ENCODE peak calls at places on chromosomes 11 and 22, in four cellular contexts. I, Q, W and F are unnamed samples.

GRCh38 chr11:116829525-116830183 is at the start of gene APOC3:
- DNase-seq in I (no peak), Q (no peak), W (no peak), F (no peak)

GRCh38 chr11:72696866-72697428 is 22.7 kb upstream of the PDE2A start:
- DNase-seq in I (no peak), Q (no peak), W (peak), F (no peak)

GRCh38 chr22:25076281-25076680 is 123.4 kb upstream of the CRYBB3 start:
- DNase-seq in I (no peak), Q (no peak), W (no peak), F (no peak)

GRCh38 chr11:78063440-78064181 is at the start of gene THRSP:
- DNase-seq in W (no peak), Q (no peak), I (no peak), F (no peak)

GRCh38 chr11:11608783-11609232 is 13.0 kb downstream of the GALNT18 start:
- DNase-seq in W (peak), Q (peak), I (peak), F (no peak)

GRCh38 chr11:19259487-19260345 is 19.0 kb upstream of the E2F8 start:
- DNase-seq in I (peak), Q (peak), W (peak), F (peak)

GRCh38 chr22:50199251-50199721 is 1.5 kb upstream of the SELENOO start:
- DNase-seq in Q (no peak), W (no peak), I (no peak), F (no peak)

GRCh38 chr11:14700593-14700992 is 57.0 kb downstream of the PDE3B start:
- DNase-seq in I (no peak), W (no peak), Q (no peak), F (no peak)

GRCh38 chr11:119207300-119207570 is 1.1 kb downstream of the CBL start:
- DNase-seq in I (peak), Q (no peak), W (no peak), F (no peak)

GRCh38 chr22:40241200-40241763 is 63.6 kb downstream of the TNRC6B start:
- DNase-seq in I (no peak), W (no peak), Q (no peak), F (no peak)

GRCh38 chr11:72179049-72179803 is 12.7 kb upstream of the FOLR1 start:
- DNase-seq in Q (no peak), W (no peak), I (no peak), F (no peak)

GRCh38 chr11:68049509-68050370 is 10.9 kb downstream of the TCIRG1 start:
- DNase-seq in I (no peak), W (no peak), Q (no peak), F (no peak)

GRCh38 chr11:128054323-128054910 is 532.9 kb downstream of the ETS1 start:
- DNase-seq in W (no peak), I (peak), Q (no peak), F (no peak)

GRCh38 chr11:1194231-1194976 is 28.5 kb upstream of the MUC5B start:
- DNase-seq in Q (no peak), I (no peak), W (no peak), F (no peak)

GRCh38 chr22:37638351-37639069 is 959 bp upstream of the SH3BP1 start:
- DNase-seq in I (no peak), W (no peak), Q (no peak), F (no peak)

GRCh38 chr22:37634505-37635002 is 4.9 kb upstream of the SH3BP1 start:
- DNase-seq in W (no peak), Q (no peak), I (no peak), F (no peak)

GRCh38 chr22:37635157-37635556 is 4.3 kb upstream of the SH3BP1 start:
- DNase-seq in I (no peak), W (no peak), Q (no peak), F (no peak)

GRCh38 chr22:37636949-37637273 is 2.6 kb upstream of the SH3BP1 start:
- DNase-seq in Q (no peak), I (no peak), W (no peak), F (no peak)

DNA sequence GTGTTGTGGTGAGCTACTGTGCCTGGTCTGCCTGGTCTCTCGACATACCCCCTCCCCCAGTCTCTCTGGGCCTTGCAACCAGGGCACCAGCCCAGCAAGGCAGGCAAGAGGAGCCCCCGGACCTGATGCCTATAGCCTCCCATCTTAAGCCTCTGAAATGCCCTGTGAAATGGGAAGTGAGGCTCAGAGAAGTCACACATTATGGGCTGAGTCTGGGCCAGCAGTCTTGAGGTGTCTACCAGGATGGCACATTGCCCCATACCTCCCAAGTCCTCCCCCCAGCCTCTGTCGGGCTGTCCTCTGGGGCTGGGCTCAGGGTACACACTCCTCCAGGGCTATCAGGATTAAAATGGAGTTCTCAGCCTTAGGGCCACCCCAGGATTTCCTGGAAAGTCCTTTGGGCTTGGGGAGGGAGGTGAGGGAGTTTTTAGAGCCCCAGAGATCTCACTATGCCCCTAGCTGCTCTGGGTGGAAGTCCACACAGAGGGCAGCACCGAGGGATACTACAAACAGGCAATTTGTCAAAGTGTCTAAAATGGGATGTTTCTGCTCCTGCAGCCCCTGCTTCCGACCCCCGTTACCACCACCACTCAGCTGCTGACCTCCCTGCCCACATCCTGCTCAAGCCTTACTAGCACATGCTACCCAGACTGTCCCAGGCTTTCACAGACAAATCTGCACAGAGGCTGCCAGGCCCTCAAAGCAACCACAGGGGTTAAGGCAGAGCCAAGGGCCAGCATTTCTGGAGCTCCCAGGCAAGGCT is 3.1 kb upstream of the SH3BP1 start:
- DNase-seq in I (no peak), Q (no peak), W (no peak), F (no peak)
- TF ChIP-seq CTCF in I (peak), Q (peak), W (no peak), F (no peak)

DNA sequence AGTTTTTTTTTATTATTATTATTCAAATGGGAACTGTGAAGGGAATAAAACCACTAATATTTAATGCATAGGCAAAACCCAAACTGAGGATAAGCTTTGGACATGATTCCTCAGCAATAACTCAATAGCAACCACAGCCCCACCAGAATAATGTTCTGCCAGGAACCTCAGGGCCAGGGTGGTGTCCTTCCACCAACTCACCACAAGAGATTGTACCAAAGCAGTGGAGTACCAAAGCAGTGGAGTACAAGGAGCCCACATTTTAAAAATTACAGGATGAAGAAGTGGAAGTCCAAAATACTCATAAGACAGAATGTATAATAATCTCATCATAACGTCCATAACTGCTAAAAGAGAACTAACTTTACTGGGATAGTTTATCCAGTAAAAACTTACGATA is 32.5 kb upstream of the FZD4 start:
- DNase-seq in Q (no peak), W (no peak), I (no peak), F (no peak)
- TF ChIP-seq CTCF in Q (no peak), W (no peak), I (no peak), F (no peak)

DNA sequence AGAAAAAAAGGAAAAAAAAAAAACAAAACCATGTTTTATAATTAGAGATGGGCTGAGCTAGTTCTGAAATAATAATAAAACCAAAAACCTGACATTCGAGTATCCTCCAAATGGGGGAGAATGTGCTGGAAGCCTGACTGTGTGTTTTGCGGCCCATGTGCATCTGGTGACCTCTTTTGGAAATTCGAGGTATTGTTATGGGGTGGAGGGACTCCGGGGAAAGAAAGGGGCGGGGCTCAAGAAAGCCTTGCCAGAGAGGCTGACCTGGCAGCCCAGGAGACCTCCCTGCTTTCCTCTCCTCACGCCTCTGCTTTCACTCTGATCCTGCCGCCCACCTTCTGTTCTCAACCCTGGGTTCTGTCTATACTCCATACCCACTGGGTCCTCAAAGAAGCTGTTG is 72.9 kb downstream of the CTTN start:
- DNase-seq in W (peak), Q (no peak), I (no peak), F (no peak)
- TF ChIP-seq CTCF in W (peak), Q (peak), I (peak), F (no peak)

GRCh38 chr11:131866535-131867400 is 496.4 kb downstream of the NTM start:
- DNase-seq in I (no peak), W (no peak), Q (no peak), F (no peak)
- TF ChIP-seq CTCF in I (peak), W (no peak), Q (no peak), F (no peak)

GRCh38 chr22:48693377-48694135 is 1134.1 kb downstream of the BRD1 start:
- DNase-seq in W (no peak), I (no peak), Q (no peak), F (no peak)

GRCh38 chr22:48695731-48696305 is 1131.9 kb downstream of the BRD1 start:
- DNase-seq in I (no peak), Q (no peak), W (no peak), F (no peak)

GRCh38 chr22:48695251-48695650 is 1132.4 kb downstream of the BRD1 start:
- DNase-seq in Q (no peak), I (no peak), W (no peak), F (no peak)

GRCh38 chr22:48692734-48693376 is 1134.8 kb downstream of the BRD1 start:
- DNase-seq in Q (no peak), I (no peak), W (peak), F (no peak)

DNA sequence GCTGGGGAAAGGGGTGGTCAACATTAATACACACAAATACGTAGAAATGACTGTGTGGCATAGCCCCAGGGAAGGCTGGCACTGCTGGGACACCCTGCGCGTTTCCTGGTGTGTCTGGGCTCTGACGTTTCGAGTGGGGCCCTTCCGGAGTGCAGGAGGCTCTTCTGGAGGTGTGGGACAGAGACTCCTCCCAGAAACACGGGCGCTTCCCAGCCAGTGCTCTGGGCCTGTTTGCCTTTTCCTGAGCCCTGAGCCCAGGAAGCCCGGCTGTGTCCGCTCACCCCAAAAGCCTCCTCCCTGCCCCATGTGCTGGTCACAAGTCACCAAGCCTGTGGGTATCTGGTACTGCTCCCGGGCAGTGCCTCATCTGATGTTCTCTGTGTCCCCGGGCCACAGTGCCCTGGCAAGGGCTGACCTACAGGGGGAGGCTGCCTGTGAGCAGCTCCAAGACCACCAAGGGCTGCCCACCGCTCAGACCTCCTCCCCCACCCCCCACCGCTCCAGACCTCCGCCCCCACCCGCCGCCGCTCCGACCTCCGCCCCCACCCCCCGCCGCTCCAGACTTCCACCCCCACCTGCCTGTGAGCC is 1133.3 kb downstream of the BRD1 start:
- DNase-seq in W (no peak), I (no peak), Q (no peak), F (no peak)
- TF ChIP-seq CTCF in W (no peak), I (no peak), Q (no peak), F (no peak)

GRCh38 chr11:101974771-101975170 is 58.4 kb upstream of the ANGPTL5 start:
- DNase-seq in W (no peak), Q (no peak), I (no peak), F (no peak)

GRCh38 chr11:101975734-101976133 is 59.4 kb upstream of the ANGPTL5 start:
- DNase-seq in I (no peak), W (no peak), Q (no peak), F (no peak)

GRCh38 chr11:101974255-101974654 is 57.9 kb upstream of the ANGPTL5 start:
- DNase-seq in I (no peak), Q (no peak), W (no peak), F (no peak)
- TF ChIP-seq CTCF in I (peak), Q (peak), W (no peak), F (no peak)

GRCh38 chr11:132992838-132993680 is 539.2 kb downstream of the OPCML start:
- DNase-seq in I (no peak), W (no peak), Q (no peak), F (no peak)
- TF ChIP-seq CTCF in I (peak), W (no peak), Q (peak), F (no peak)